ENCODE peak calls at places on chromosomes 3 and 15, in five cellular contexts. Y is pancreas, W is mammary epithelial cell, I is brain microvascular endothelial cell, X is fibroblast of lung. J is an unnamed sample.
A peak's percentile ranks its signal among the peaks of the same experiment; 100 is the strongest.

GRCh38 chr3:151468284-151468917 is 7.5 kb upstream of the IGSF10 start:
- DNase-seq in Y (no peak), W (peak; percentile 35), I (peak; percentile 69), X (peak; percentile 70), J (peak; percentile 80)

GRCh38 chr15:53072077-53072476 is 281.9 kb upstream of the ONECUT1 start:
- DNase-seq in Y (peak; percentile 76), W (peak; percentile 95), I (peak; percentile 14), X (peak; percentile 21), J (peak; percentile 0)

GRCh38 chr3:186967686-186968085 is 37.4 kb downstream of the ST6GAL1 start:
- DNase-seq in Y (no peak), W (no peak), I (peak; percentile 24), X (no peak), J (no peak)

GRCh38 chr3:19540464-19540863 is 392.2 kb downstream of the KCNH8 start:
- DNase-seq in Y (no peak), W (no peak), I (no peak), X (no peak), J (no peak)

GRCh38 chr3:63877737-63878393 is 14.2 kb downstream of the ATXN7 start:
- DNase-seq in Y (no peak), W (peak; percentile 43), I (peak; percentile 45), X (no peak), J (peak; percentile 73)

GRCh38 chr3:71406945-71407629 is 176.4 kb downstream of the FOXP1 start:
- DNase-seq in Y (no peak), W (no peak), I (no peak), X (no peak), J (peak; percentile 15)

GRCh38 chr3:30455840-30456239 is 150.6 kb upstream of the TGFBR2 start:
- DNase-seq in Y (no peak), W (no peak), I (no peak), X (peak; percentile 90), J (no peak)

GRCh38 chr15:53837263-53837662 is 77.8 kb upstream of the WDR72 start:
- DNase-seq in Y (peak; percentile 82), W (peak; percentile 32), I (no peak), X (no peak), J (no peak)

GRCh38 chr3:149792485-149793270 is at the start of gene ANKUB1:
- DNase-seq in Y (no peak), W (peak; percentile 66), I (no peak), X (no peak), J (no peak)

GRCh38 chr3:122786067-122786466 is 7.6 kb downstream of the HSPBAP1 start:
- DNase-seq in Y (no peak), W (peak; percentile 66), I (peak; percentile 75), X (peak; percentile 29), J (peak; percentile 81)

DNA sequence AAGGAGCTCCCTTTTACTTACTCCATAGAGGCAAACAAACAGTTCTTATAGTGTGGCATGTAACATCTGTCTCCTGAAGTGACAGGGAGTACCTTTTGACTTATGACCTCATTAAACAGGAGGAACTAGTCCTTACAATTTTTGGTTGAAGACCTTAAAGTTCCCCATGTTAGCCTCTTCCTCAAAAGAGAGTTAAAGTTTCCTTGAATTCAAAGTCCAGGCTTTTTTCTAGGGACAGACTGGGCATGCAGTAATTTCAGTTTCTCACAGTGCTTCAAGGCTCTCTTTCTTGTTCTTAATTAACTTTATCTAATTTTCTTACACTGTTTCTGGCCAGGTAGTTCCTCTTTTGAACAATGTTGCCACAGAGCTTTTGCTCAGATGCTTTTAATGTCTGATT is 12.0 kb downstream of the GOLM2 start:
- DNase-seq in Y (no peak), W (no peak), I (no peak), X (no peak), J (no peak)
- H3K4me3 ChIP-seq in Y (no peak overlapping the region), W (no peak overlapping the region), I (no peak overlapping the region), X (no peak overlapping the region), J (no peak overlapping the region)

DNA sequence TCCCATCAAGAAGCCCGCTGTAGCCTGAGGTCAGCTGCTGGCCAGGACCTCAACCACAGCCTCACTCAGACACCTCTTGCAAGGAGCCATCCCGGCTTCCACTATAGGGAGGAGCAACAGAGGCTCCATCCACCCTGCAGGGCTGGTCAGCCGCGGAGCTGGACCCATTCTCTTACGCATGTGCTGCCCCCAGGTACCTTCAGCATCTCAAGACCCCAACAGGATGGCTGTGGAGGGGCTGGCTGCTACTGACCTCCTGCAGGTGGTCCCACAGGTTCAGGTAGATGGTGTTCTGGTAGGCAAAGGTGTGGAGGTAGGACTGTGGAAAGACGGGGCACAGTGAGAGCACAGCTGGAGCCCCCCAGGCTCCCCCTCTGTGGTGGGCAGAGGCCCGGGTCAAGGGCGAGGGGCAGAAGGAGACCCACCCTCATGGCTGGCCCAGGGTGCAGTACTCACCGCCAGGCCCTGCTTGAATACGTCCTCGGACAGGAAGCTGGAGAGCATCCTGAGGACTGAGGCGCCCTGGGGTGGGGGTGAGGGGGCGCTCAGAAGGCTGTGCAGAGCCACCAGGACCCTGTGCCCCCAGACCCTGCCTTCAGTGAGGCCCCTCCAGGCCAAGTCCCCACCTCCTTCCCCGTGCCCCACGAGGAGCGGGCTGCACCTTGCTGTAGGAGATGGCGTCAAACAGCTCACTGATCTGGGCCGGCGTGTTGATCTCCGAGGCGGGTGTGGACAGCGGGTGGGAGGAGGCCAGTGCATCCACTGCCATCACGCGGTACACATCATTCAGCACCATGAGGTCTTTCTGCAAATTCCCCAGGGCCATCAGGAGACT is 11.4 kb downstream of the ANPEP start:
- DNase-seq in Y (peak; percentile 65), W (no peak), I (no peak), X (no peak), J (no peak)
- H3K4me3 ChIP-seq in Y (peak overlapping the region; percentile 68), W (no peak overlapping the region), I (no peak overlapping the region), X (no peak overlapping the region), J (no peak overlapping the region)

DNA sequence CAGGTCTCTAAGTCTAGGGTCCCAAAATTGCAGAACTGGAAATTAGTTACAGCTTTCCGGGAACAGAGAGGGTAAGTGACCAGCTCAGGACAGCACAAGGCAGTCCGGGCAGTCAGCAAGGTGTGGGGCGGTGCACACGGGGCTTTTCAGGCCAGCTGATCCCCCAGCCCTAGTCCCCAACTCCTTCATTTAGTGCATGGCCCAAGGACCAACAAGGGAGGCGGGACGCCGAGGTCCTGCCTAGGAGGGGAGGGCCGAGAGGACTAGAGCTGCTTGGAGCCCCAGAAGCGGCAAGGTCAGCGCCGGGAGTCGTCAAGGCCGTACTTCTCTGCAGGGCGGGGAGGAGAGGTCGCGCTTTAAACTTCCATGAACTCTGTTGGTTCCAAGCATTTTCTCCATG is 2.0 kb upstream of the PDE8A start:
- DNase-seq in Y (peak; percentile 66), W (no peak), I (no peak), X (no peak), J (no peak)
- H3K4me3 ChIP-seq in Y (peak overlapping the region; percentile 91), W (no peak overlapping the region), I (peak overlapping the region; percentile 80), X (no peak overlapping the region), J (no peak overlapping the region)

DNA sequence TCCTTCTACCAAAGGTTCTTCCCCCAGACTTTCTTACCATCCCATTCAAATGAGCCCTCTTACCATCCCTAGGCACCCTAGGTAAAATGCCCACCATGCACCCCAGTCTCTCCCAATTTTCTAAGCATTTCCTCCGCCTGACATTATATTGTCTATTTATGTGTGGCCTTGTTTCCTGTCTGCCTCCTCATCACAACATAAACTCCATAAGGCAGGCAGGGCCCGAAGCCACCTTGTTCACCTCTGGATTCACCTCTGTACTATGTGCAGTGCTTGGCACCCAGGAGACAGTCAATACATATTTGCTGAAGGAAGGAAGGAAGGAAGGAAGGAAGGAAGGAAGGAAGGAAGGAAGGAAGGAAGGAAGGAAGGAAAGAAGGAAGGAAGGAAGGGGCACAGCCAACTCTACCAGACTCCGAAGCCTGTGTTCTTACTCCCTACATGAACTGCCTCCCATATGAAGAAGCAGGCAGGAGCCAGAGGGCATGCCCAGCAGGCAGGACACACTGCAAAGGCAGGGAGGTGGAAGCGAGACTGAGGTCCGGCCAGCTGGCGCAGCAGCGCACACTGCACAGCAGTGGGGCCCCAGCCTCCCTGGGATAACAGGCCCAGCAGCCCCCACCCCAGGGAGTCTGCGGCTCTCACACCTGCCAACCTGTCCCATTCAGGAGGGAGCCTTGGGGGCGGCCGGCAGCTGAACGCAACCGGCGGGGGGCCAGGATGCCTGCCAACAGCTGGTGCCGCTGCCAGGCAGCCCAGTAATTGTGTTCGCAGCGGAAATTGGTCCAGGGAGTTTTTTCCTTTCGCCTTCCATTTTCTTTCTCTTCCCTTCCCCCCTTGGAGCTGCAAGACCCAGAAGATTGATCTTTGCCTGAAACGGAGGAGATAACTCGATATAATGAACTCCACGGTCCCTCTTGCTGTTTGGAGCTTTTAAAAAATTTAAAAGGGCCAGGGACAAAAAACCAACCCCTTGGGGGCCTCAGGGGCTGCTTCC is 106.0 kb upstream of the LINGO1 start:
- DNase-seq in Y (no peak), W (no peak), I (no peak), X (no peak), J (no peak)
- H3K4me3 ChIP-seq in Y (no peak overlapping the region), W (no peak overlapping the region), I (no peak overlapping the region), X (no peak overlapping the region), J (no peak overlapping the region)

GRCh38 chr15:34754171-34754580 is 622 bp downstream of the GJD2 start:
- DNase-seq in Y (peak; percentile 55), W (no peak), I (no peak), X (no peak), J (no peak)

GRCh38 chr15:34754674-34755418 is at the start of gene GJD2:
- DNase-seq in Y (peak; percentile 64), W (no peak), I (no peak), X (no peak), J (peak; percentile 6)

GRCh38 chr15:34757262-34757661 is 2.5 kb upstream of the GJD2 start:
- DNase-seq in Y (no peak), W (no peak), I (no peak), X (no peak), J (no peak)

GRCh38 chr15:34753236-34753894 is 1.4 kb downstream of the GJD2 start:
- DNase-seq in Y (no peak), W (peak; percentile 44), I (peak; percentile 50), X (peak; percentile 69), J (peak; percentile 25)

DNA sequence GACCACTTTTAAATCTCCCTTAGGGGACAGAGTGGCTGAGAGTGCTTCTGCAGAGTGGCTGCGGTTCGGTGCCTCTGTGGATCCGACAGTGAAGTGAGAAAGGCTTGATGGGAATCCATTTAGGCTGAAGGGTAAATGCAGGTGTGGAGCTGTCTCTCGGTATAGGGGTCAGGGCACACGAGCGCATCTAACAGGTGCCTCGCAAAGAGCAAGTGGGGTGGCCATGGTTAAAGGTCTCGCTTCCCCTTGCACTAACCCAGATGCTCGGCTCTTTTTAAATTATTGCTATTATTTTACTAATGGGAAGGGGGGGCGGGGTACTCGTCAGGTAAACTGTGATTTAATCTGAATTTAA is 598 bp upstream of the GJD2 start:
- DNase-seq in Y (no peak), W (no peak), I (no peak), X (no peak), J (no peak)
- H3K4me3 ChIP-seq in Y (peak overlapping the region; percentile 46), W (no peak overlapping the region), I (no peak overlapping the region), X (no peak overlapping the region), J (no peak overlapping the region)

GRCh38 chr15:96756656-96757055 is 426.2 kb downstream of the NR2F2 start:
- DNase-seq in Y (no peak), W (no peak), I (no peak), X (no peak), J (no peak)
- H3K4me3 ChIP-seq in Y (no peak overlapping the region), W (no peak overlapping the region), I (no peak overlapping the region), X (no peak overlapping the region), J (no peak overlapping the region)